ENCODE peak calls at places on chromosomes 1 and 21, in four cellular contexts. One of them, this sample, is unnamed.

GRCh38 chr1:195763907-195764183 is 844.4 kb downstream of the KCNT2 start:
- DNase-seq in T-helper 9 cell: no peak
- DNase-seq in GM19239: no peak
- DNase-seq in cardiac muscle cell: no peak
- DNase-seq in this sample: no peak

GRCh38 chr1:200972985-200973742 is 50.4 kb downstream of the KIF21B start:
- DNase-seq in T-helper 9 cell: no peak
- DNase-seq in GM19239: no peak
- DNase-seq in cardiac muscle cell: no peak
- DNase-seq in this sample: no peak

GRCh38 chr1:179984101-179984500 is 29.5 kb downstream of the CEP350 start:
- DNase-seq in T-helper 9 cell: no peak
- DNase-seq in GM19239: no peak
- DNase-seq in cardiac muscle cell: no peak
- DNase-seq in this sample: no peak

GRCh38 chr1:32539584-32540571 is 651 bp downstream of the ZBTB8A start:
- DNase-seq in T-helper 9 cell: no peak
- DNase-seq in GM19239: peak; percentile 52
- DNase-seq in cardiac muscle cell: peak; percentile 68
- DNase-seq in this sample: peak; percentile 48

GRCh38 chr1:89489037-89489729 is 35.4 kb upstream of the LRRC8B start:
- DNase-seq in T-helper 9 cell: no peak
- DNase-seq in GM19239: no peak
- DNase-seq in cardiac muscle cell: no peak
- DNase-seq in this sample: peak; percentile 83

GRCh38 chr1:25033828-25034451 is 103.9 kb upstream of the RUNX3 start:
- DNase-seq in T-helper 9 cell: no peak
- DNase-seq in GM19239: no peak
- DNase-seq in cardiac muscle cell: no peak
- DNase-seq in this sample: no peak

GRCh38 chr21:37292041-37292440 is 24.9 kb upstream of the VPS26C start:
- DNase-seq in T-helper 9 cell: no peak
- DNase-seq in GM19239: no peak
- DNase-seq in cardiac muscle cell: no peak
- DNase-seq in this sample: no peak

GRCh38 chr1:85368073-85368778 is 91.8 kb upstream of the BCL10 start:
- DNase-seq in T-helper 9 cell: no peak
- DNase-seq in GM19239: no peak
- DNase-seq in cardiac muscle cell: no peak
- DNase-seq in this sample: no peak

GRCh38 chr1:37464443-37464842 is 9.9 kb upstream of the ZC3H12A start:
- DNase-seq in T-helper 9 cell: no peak
- DNase-seq in GM19239: no peak
- DNase-seq in cardiac muscle cell: no peak
- DNase-seq in this sample: no peak

GRCh38 chr1:3911521-3911845 is 11.4 kb upstream of the C1orf174 start:
- DNase-seq in T-helper 9 cell: no peak
- DNase-seq in GM19239: no peak
- DNase-seq in cardiac muscle cell: no peak
- DNase-seq in this sample: no peak

GRCh38 chr1:240242601-240243144 is 151.0 kb downstream of the FMN2 start:
- DNase-seq in T-helper 9 cell: no peak
- DNase-seq in GM19239: no peak
- DNase-seq in cardiac muscle cell: no peak
- DNase-seq in this sample: peak; percentile 91

GRCh38 chr1:93554883-93555872 is 107.3 kb downstream of the FNBP1L start:
- DNase-seq in T-helper 9 cell: no peak
- DNase-seq in GM19239: no peak
- DNase-seq in cardiac muscle cell: peak; percentile 33
- DNase-seq in this sample: no peak